ENCODE peak calls at places on chromosome 13, in eight cellular contexts. D is T-cell; Q is stimulated activated CD4-positive, alpha-beta T cell treated with anti-CD3 and anti-CD28 coated beads, Interleukin-2, amount 100 ng/mL, for 48 hours; T is stomach; L is immature natural killer cell; W is T-helper 9 cell; I is astrocyte of the spinal cord; H is AG04449. U is an unnamed sample.
A peak's percentile ranks its signal among the peaks of the same experiment; 100 is the strongest.

GRCh38 chr13:40928980-40929379 is 90.1 kb downstream of the ELF1 start:
- DNase-seq in D (no peak), Q (no peak), T (no peak), L (no peak), W (no peak), I (no peak), H (no peak), U (no peak)

GRCh38 chr13:113083402-113084061 is 22.1 kb upstream of the F7 start:
- DNase-seq in D (no peak), Q (no peak), T (no peak), L (no peak), W (no peak), I (no peak), H (no peak), U (peak; percentile 32)

GRCh38 chr13:20460744-20461143 is 64.9 kb downstream of the CRYL1 start:
- DNase-seq in D (no peak), Q (no peak), T (no peak), L (no peak), W (no peak), I (peak; percentile 28), H (no peak), U (no peak)

GRCh38 chr13:95874286-95874685 is 178.9 kb downstream of the UGGT2 start:
- DNase-seq in D (no peak), Q (no peak), T (no peak), L (no peak), W (no peak), I (no peak), H (no peak), U (no peak)

GRCh38 chr13:26497991-26498423 is 59.5 kb upstream of the WASF3 start:
- DNase-seq in D (no peak), Q (no peak), T (no peak), L (no peak), W (no peak), I (peak; percentile 83), H (peak; percentile 76), U (no peak)

GRCh38 chr13:111187879-111188643 is 73.0 kb downstream of the ARHGEF7 start:
- DNase-seq in D (no peak), Q (no peak), T (no peak), L (no peak), W (no peak), I (peak; percentile 64), H (no peak), U (no peak)

GRCh38 chr13:28337196-28338045 is 157.5 kb downstream of the FLT1 start:
- DNase-seq in D (no peak), Q (no peak), T (no peak), L (no peak), W (no peak), I (peak; percentile 52), H (peak; percentile 73), U (no peak)

GRCh38 chr13:97308735-97309429 is 86.7 kb downstream of the MBNL2 start:
- DNase-seq in D (no peak), Q (no peak), T (no peak), L (no peak), W (no peak), I (no peak), H (no peak), U (no peak)

GRCh38 chr13:102443234-102443633 is 41.4 kb upstream of the FGF14 start:
- DNase-seq in D (no peak), Q (no peak), T (no peak), L (no peak), W (no peak), I (no peak), H (no peak), U (no peak)

GRCh38 chr13:106533101-106533939 is 2.1 kb downstream of the EFNB2 start:
- DNase-seq in D (peak; percentile 9), Q (no peak), T (peak; percentile 86), L (peak; percentile 7), W (peak; percentile 1), I (peak; percentile 85), H (no peak), U (peak; percentile 92)

GRCh38 chr13:20969182-20969581 is 66.6 kb upstream of the XPO4 start:
- DNase-seq in D (no peak), Q (no peak), T (no peak), L (no peak), W (no peak), I (peak; percentile 50), H (no peak), U (no peak)

GRCh38 chr13:78067290-78067689 is 148.7 kb upstream of the EDNRB start:
- DNase-seq in D (no peak), Q (no peak), T (no peak), L (no peak), W (no peak), I (no peak), H (no peak), U (no peak)

GRCh38 chr13:20492641-20493040 is 33.0 kb downstream of the CRYL1 start:
- DNase-seq in D (no peak), Q (peak; percentile 39), T (no peak), L (peak; percentile 16), W (peak; percentile 27), I (no peak), H (no peak), U (no peak)

GRCh38 chr13:51644649-51645048 is 60.4 kb downstream of the WDFY2 start:
- DNase-seq in D (no peak), Q (no peak), T (no peak), L (no peak), W (no peak), I (peak; percentile 68), H (no peak), U (no peak)

GRCh38 chr13:24208314-24208713 is 47.8 kb downstream of the SPATA13 start:
- DNase-seq in D (no peak), Q (no peak), T (no peak), L (no peak), W (no peak), I (peak; percentile 84), H (peak; percentile 71), U (no peak)

GRCh38 chr13:110493613-110494012 is 67.9 kb downstream of the RAB20 start:
- DNase-seq in D (no peak), Q (no peak), T (no peak), L (no peak), W (no peak), I (no peak), H (no peak), U (no peak)

GRCh38 chr13:113305208-113305607 is 8.2 kb downstream of the LAMP1 start:
- DNase-seq in D (no peak), Q (no peak), T (no peak), L (no peak), W (no peak), I (peak; percentile 50), H (no peak), U (no peak)

GRCh38 chr13:46126552-46127171 is 21.8 kb upstream of the CPB2 start:
- DNase-seq in D (peak; percentile 70), Q (peak; percentile 65), T (peak; percentile 78), L (peak; percentile 42), W (peak; percentile 55), I (peak; percentile 75), H (peak; percentile 23), U (peak; percentile 59)

GRCh38 chr13:51071493-51071892 is 39.6 kb downstream of the C13orf42 start:
- DNase-seq in D (no peak), Q (no peak), T (no peak), L (no peak), W (no peak), I (no peak), H (no peak), U (no peak)

GRCh38 chr13:29855009-29855408 is 4.6 kb upstream of the UBL3 start:
- DNase-seq in D (no peak), Q (no peak), T (no peak), L (no peak), W (no peak), I (no peak), H (no peak), U (no peak)

GRCh38 chr13:22447132-22447886 is 733.5 kb upstream of the SGCG start:
- DNase-seq in D (no peak), Q (no peak), T (no peak), L (no peak), W (no peak), I (no peak), H (no peak), U (no peak)

GRCh38 chr13:98326274-98326673 is 149.2 kb upstream of the RNF113B start:
- DNase-seq in D (no peak), Q (no peak), T (no peak), L (no peak), W (no peak), I (no peak), H (no peak), U (no peak)

GRCh38 chr13:112905086-112905485 is 63.9 kb upstream of the MCF2L start:
- DNase-seq in D (no peak), Q (no peak), T (no peak), L (no peak), W (no peak), I (no peak), H (no peak), U (no peak)

GRCh38 chr13:114044486-114044885 is 70.6 kb upstream of the C13orf46 start:
- DNase-seq in D (no peak), Q (no peak), T (no peak), L (no peak), W (no peak), I (peak; percentile 6), H (no peak), U (no peak)

GRCh38 chr13:40519637-40520036 is 146.8 kb downstream of the FOXO1 start:
- DNase-seq in D (no peak), Q (no peak), T (no peak), L (no peak), W (no peak), I (no peak), H (no peak), U (no peak)

GRCh38 chr13:91045351-91046034 is 302.0 kb upstream of the MIR17HG start:
- DNase-seq in D (no peak), Q (no peak), T (no peak), L (no peak), W (no peak), I (peak; percentile 16), H (no peak), U (no peak)

U was measured in mucosa of descending colon.